ENCODE peak calls at places on chromosomes 1 and 21, in six cellular contexts. K is activated CD4-positive, alpha-beta T cell treated with anti-CD3 and anti-CD28 coated beads, Interleukin-2, amount 50 U/mL, for 1 hour; D is activated B cell treated with CpG ODN at 0.5 μM for 24 hours; X is GM20000; F is Peyer's patch; C is RCC 7860. E is an unnamed sample.

GRCh38 chr1:176694713-176695112 is 231.7 kb downstream of the PAPPA2 start:
- DNase-seq in K (no peak), D (no peak), F (no peak), X (no peak), C (no peak), E (no peak)

GRCh38 chr1:20200966-20201365 is 14.6 kb upstream of the PLA2G2C start:
- DNase-seq in F (no peak), D (no peak), X (no peak), K (no peak), C (no peak), E (no peak)

GRCh38 chr1:226436855-226437491 is 29.1 kb upstream of the PARP1 start:
- DNase-seq in F (peak), X (no peak), C (no peak), K (no peak), D (no peak), E (no peak)

GRCh38 chr1:172480421-172480820 is 36.6 kb upstream of the PIGC start:
- DNase-seq in K (no peak), C (no peak), D (no peak), X (no peak), F (no peak), E (no peak)

GRCh38 chr1:156625436-156626078 is 6.3 kb downstream of the HAPLN2 start:
- DNase-seq in C (no peak), F (peak), D (peak), X (peak), K (peak), E (peak)

GRCh38 chr1:160519542-160520435 is 3.3 kb downstream of the SLAMF6 start:
- DNase-seq in D (no peak), F (no peak), C (peak), K (no peak), X (peak), E (peak)

GRCh38 chr1:184002071-184002470 is 35.5 kb downstream of the COLGALT2 start:
- DNase-seq in K (no peak), F (no peak), X (no peak), D (no peak), C (peak), E (no peak)

GRCh38 chr1:234607091-234608025 is 2.6 kb downstream of the IRF2BP2 start:
- DNase-seq in X (no peak), K (peak), D (peak), F (peak), C (peak), E (peak)

GRCh38 chr21:17931080-17931479 is 111.9 kb upstream of the C21orf91 start:
- DNase-seq in K (no peak), X (no peak), F (no peak), C (no peak), D (no peak), E (peak)

GRCh38 chr1:235558783-235559182 is 54.5 kb upstream of the B3GALNT2 start:
- DNase-seq in F (no peak), D (no peak), K (no peak), C (no peak), X (no peak), E (no peak)

GRCh38 chr1:161216945-161217712 is 2.0 kb downstream of the FCER1G start:
- DNase-seq in K (no peak), F (no peak), X (peak), D (no peak), C (peak), E (peak)

GRCh38 chr1:55466343-55466742 is 251.2 kb upstream of the USP24 start:
- DNase-seq in F (no peak), C (no peak), K (no peak), X (no peak), D (no peak), E (no peak)

GRCh38 chr1:68442822-68443556 is 6.8 kb downstream of the RPE65 start:
- DNase-seq in F (peak), X (peak), D (no peak), K (no peak), C (peak), E (peak)

GRCh38 chr1:9145714-9146113 is 16.8 kb upstream of the GPR157 start:
- DNase-seq in X (no peak), F (no peak), C (no peak), D (no peak), K (no peak), E (no peak)

GRCh38 chr1:90706437-90707362 is 10.4 kb downstream of the BARHL2 start:
- DNase-seq in C (no peak), K (no peak), D (no peak), F (no peak), X (peak), E (no peak)

GRCh38 chr21:27648560-27648959 is 681.7 kb upstream of the ADAMTS5 start:
- DNase-seq in X (no peak), F (no peak), D (no peak), C (peak), K (no peak), E (no peak)

GRCh38 chr1:187516874-187517273 is 688.1 kb downstream of the PLA2G4A start:
- DNase-seq in X (no peak), F (no peak), D (no peak), K (no peak), C (peak), E (no peak)

GRCh38 chr1:155202731-155203515 is 4.8 kb downstream of the THBS3 start:
- DNase-seq in K (no peak), C (no peak), F (no peak), X (no peak), D (no peak), E (no peak)

GRCh38 chr1:54706419-54706818 is 9.2 kb upstream of the TTC4 start:
- DNase-seq in X (no peak), K (no peak), F (no peak), D (no peak), C (no peak), E (no peak)

GRCh38 chr1:234866007-234866866 is 256.3 kb upstream of the IRF2BP2 start:
- DNase-seq in F (peak), C (peak), D (no peak), K (no peak), X (no peak), E (no peak)

GRCh38 chr1:176602388-176603004 is 139.5 kb downstream of the PAPPA2 start:
- DNase-seq in C (no peak), D (no peak), X (no peak), F (no peak), K (no peak), E (no peak)

GRCh38 chr1:217921126-217921900 is 290.2 kb downstream of the SPATA17 start:
- DNase-seq in X (no peak), D (no peak), F (no peak), C (no peak), K (no peak), E (no peak)

GRCh38 chr1:21818661-21819060 is 6.6 kb downstream of the LDLRAD2 start:
- DNase-seq in K (peak), F (peak), X (peak), C (no peak), D (no peak), E (peak)

GRCh38 chr1:81424056-81424455 is 376.7 kb upstream of the ADGRL2 start:
- DNase-seq in C (no peak), K (no peak), X (no peak), D (no peak), F (no peak), E (no peak)

GRCh38 chr1:150970818-150971582 is 3.6 kb downstream of the CERS2 start:
- DNase-seq in D (no peak), C (peak), F (peak), K (no peak), X (no peak), E (no peak)

GRCh38 chr1:95002657-95003432 is 69.9 kb downstream of the ALG14 start:
- DNase-seq in D (no peak), X (no peak), F (no peak), C (no peak), K (no peak), E (no peak)

GRCh38 chr1:29555043-29555620 is 318.8 kb downstream of the PTPRU start:
- DNase-seq in C (no peak), F (no peak), X (no peak), D (no peak), K (no peak), E (no peak)

GRCh38 chr1:92502247-92502646 is 15.5 kb upstream of the GFI1 start:
- DNase-seq in D (no peak), C (peak), F (no peak), K (no peak), X (no peak), E (peak)

GRCh38 chr1:60547821-60548220 is 474.3 kb upstream of the C1orf87 start:
- DNase-seq in X (no peak), C (no peak), F (no peak), D (no peak), K (no peak), E (no peak)

GRCh38 chr1:37410080-37410479 is 64.3 kb upstream of the ZC3H12A start:
- DNase-seq in F (no peak), C (no peak), D (no peak), X (no peak), K (no peak), E (no peak)

E was measured in MM.1S.